ENCODE peak calls at places on chromosomes 6 and 20, in four cellular contexts. One of them, this sample, is unnamed.

GRCh38 chr6:112218563-112218962 is 35.8 kb downstream of the LAMA4 start:
- DNase-seq in H1: no peak
- DNase-seq in GM12878: no peak
- DNase-seq in K562: no peak
- DNase-seq in this sample: no peak

GRCh38 chr6:154921482-154921881 is 73.6 kb upstream of the TIAM2 start:
- DNase-seq in H1: no peak
- DNase-seq in GM12878: no peak
- DNase-seq in K562: no peak
- DNase-seq in this sample: no peak

GRCh38 chr6:125835221-125835744 is 44.5 kb downstream of the NCOA7 start:
- DNase-seq in H1: no peak
- DNase-seq in GM12878: no peak
- DNase-seq in K562: no peak
- DNase-seq in this sample: no peak

GRCh38 chr6:157885211-157885788 is 62.3 kb downstream of the SNX9 start:
- DNase-seq in H1: no peak
- DNase-seq in GM12878: no peak
- DNase-seq in K562: no peak
- DNase-seq in this sample: no peak

GRCh38 chr20:856361-856775 is 22.9 kb downstream of the FAM110A start:
- DNase-seq in H1: no peak
- DNase-seq in GM12878: no peak
- DNase-seq in K562: no peak
- DNase-seq in this sample: no peak

GRCh38 chr6:11766589-11767450 is 11.8 kb downstream of the ADTRP start:
- DNase-seq in H1: no peak
- DNase-seq in GM12878: no peak
- DNase-seq in K562: no peak
- DNase-seq in this sample: no peak

GRCh38 chr20:15945301-15945700 is 627.9 kb downstream of the KIF16B start:
- DNase-seq in H1: no peak
- DNase-seq in GM12878: no peak
- DNase-seq in K562: no peak
- DNase-seq in this sample: no peak

GRCh38 chr20:11952621-11953020 is 34.9 kb downstream of the BTBD3 start:
- DNase-seq in H1: no peak
- DNase-seq in GM12878: no peak
- DNase-seq in K562: no peak
- DNase-seq in this sample: no peak

GRCh38 chr6:100475554-100476325 is 11.0 kb upstream of the SIM1 start:
- DNase-seq in H1: no peak
- DNase-seq in GM12878: peak
- DNase-seq in K562: no peak
- DNase-seq in this sample: no peak

GRCh38 chr20:1301031-1301529 is 27.9 kb downstream of the SDCBP2 start:
- DNase-seq in H1: no peak
- DNase-seq in GM12878: no peak
- DNase-seq in K562: peak
- DNase-seq in this sample: no peak

GRCh38 chr20:10443936-10444335 is 8.8 kb downstream of the SLX4IP start:
- DNase-seq in H1: no peak
- DNase-seq in GM12878: no peak
- DNase-seq in K562: no peak
- DNase-seq in this sample: no peak

GRCh38 chr20:16459019-16459700 is 114.1 kb downstream of the KIF16B start:
- DNase-seq in H1: no peak
- DNase-seq in GM12878: no peak
- DNase-seq in K562: no peak
- DNase-seq in this sample: no peak

GRCh38 chr20:47724398-47724797 is 60.9 kb downstream of the SULF2 start:
- DNase-seq in H1: no peak
- DNase-seq in GM12878: no peak
- DNase-seq in K562: no peak
- DNase-seq in this sample: no peak

GRCh38 chr6:54813901-54814300 is 32.7 kb upstream of the FAM83B start:
- DNase-seq in H1: no peak
- DNase-seq in GM12878: no peak
- DNase-seq in K562: no peak
- DNase-seq in this sample: no peak

GRCh38 chr20:47355489-47356219 is 845 bp downstream of the ZMYND8 start:
- DNase-seq in H1: no peak
- DNase-seq in GM12878: no peak
- DNase-seq in K562: no peak
- DNase-seq in this sample: no peak

GRCh38 chr6:116444092-116444491 is 17.1 kb upstream of the CALHM6 start:
- DNase-seq in H1: no peak
- DNase-seq in GM12878: no peak
- DNase-seq in K562: peak
- DNase-seq in this sample: peak

GRCh38 chr20:6026051-6026450 is 27.8 kb downstream of the LRRN4 start:
- DNase-seq in H1: no peak
- DNase-seq in GM12878: no peak
- DNase-seq in K562: no peak
- DNase-seq in this sample: no peak

GRCh38 chr6:16669227-16669626 is 92.0 kb downstream of the ATXN1 start:
- DNase-seq in H1: no peak
- DNase-seq in GM12878: no peak
- DNase-seq in K562: no peak
- DNase-seq in this sample: no peak

GRCh38 chr6:27810768-27811298 is 101.4 kb downstream of the OR2B2 start:
- DNase-seq in H1: no peak
- DNase-seq in GM12878: no peak
- DNase-seq in K562: no peak
- DNase-seq in this sample: no peak

GRCh38 chr6:165096209-165096608 is 213.2 kb downstream of the C6orf118 start:
- DNase-seq in H1: no peak
- DNase-seq in GM12878: no peak
- DNase-seq in K562: no peak
- DNase-seq in this sample: no peak

GRCh38 chr6:75481936-75482593 is 11.5 kb downstream of the FILIP1 start:
- DNase-seq in H1: no peak
- DNase-seq in GM12878: no peak
- DNase-seq in K562: no peak
- DNase-seq in this sample: no peak

DNA sequence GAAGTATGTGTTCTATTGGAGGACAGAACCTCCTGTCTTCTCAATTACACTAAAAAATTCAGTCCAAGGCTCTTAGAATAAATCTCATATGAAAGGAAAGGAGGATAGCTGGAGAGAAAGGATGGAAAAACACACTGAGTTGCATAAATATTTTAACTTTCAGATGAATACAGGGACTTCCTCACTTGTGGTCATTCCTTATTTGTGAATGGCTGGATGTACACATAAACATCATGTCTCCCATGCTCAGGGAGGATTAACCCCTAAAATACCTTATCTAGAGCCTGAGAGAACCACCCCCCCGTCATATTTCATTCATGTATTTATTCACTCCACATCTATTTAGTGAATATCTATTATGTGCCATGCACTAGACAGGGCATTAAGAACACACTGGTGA is 217.6 kb upstream of the CITED2 start:
- DNase-seq in H1: no peak
- DNase-seq in GM12878: no peak
- DNase-seq in K562: no peak
- DNase-seq in this sample: no peak
- TF ChIP-seq CHD2 in H1: no peak
- TF ChIP-seq CHD2 in GM12878: no peak
- TF ChIP-seq CHD2 in K562: no peak
- TF ChIP-seq CHD2 in this sample: no peak

GRCh38 chr20:25325997-25326396 is 64.6 kb downstream of the ABHD12 start:
- DNase-seq in H1: no peak
- DNase-seq in GM12878: no peak
- DNase-seq in K562: no peak
- DNase-seq in this sample: no peak
- TF ChIP-seq MAX in H1: no peak
- TF ChIP-seq MAX in GM12878: no peak
- TF ChIP-seq MAX in K562: no peak
- TF ChIP-seq MAX in this sample: no peak

DNA sequence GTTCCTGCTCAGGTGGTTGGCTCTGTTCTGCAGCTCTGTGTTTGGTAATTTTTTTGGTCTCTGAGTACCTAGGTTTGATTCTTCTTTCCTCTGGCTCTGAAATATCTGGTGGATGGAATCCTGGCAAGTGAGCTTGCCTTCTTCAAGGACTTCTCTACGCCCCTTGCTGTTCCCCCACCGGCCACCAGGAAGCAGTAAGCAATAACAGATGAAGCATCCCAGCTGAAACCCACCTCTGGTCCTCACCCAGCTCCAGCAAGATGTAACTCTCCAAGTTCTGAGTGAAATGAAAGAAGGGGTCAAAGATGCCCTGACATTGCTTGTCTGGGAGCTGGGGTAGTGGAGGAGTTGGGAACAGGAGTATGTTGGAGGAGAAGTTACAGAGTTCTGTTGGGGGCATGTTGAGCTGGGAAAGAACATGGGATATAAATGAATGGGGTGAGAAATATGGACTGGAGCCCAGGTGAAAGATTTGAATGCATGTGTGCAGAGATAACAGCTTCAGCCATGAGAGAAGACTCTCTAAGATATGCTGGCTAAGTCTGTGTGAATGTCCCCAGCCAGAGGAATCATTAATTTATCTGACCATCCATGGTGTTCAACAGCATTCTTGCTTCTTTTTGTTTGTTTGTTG is 51.3 kb upstream of the GLP1R start:
- DNase-seq in H1: peak
- DNase-seq in GM12878: no peak
- DNase-seq in K562: peak
- DNase-seq in this sample: peak
- TF ChIP-seq NRF1 in H1: no peak
- TF ChIP-seq NRF1 in GM12878: no peak
- TF ChIP-seq NRF1 in K562: no peak
- TF ChIP-seq NRF1 in this sample: no peak

DNA sequence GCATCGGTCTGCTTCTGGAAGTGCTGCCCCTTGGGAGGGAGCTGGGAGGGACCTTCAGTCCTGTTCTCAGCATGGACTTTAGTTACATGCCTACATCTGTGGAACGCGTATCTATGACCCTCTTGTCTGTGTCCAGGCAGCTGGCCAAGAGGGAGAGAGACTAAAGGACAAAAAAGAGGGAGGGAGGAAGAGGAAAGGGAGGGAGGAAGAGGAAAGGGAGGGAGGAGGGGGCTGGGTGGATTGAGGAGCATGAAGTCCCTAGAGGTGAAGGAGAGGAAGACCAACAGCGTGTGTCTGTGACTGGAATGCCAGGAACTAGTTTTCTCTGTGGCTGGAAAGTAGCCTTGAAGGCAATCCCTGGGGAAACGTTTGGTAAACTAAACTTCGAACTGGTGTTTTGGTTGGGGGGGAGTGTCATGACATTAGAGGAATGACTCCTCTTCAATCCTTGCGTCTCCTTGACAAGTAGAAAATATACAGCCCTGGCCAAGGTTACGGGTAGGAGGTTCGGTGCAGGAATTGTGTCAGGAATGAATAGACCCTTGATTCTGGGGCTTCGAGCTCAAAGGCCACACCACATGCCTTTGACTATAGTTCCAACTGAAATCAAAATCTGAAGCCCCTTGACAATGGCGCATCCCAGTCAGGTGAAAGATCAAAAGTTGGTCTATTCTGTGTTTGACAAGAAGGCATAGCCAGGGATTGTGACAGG is 52.0 kb upstream of the PLEKHG1 start:
- DNase-seq in H1: no peak
- DNase-seq in GM12878: no peak
- DNase-seq in K562: no peak
- DNase-seq in this sample: no peak
- TF ChIP-seq CHD2 in H1: no peak
- TF ChIP-seq CHD2 in GM12878: no peak
- TF ChIP-seq CHD2 in K562: no peak
- TF ChIP-seq CHD2 in this sample: no peak

DNA sequence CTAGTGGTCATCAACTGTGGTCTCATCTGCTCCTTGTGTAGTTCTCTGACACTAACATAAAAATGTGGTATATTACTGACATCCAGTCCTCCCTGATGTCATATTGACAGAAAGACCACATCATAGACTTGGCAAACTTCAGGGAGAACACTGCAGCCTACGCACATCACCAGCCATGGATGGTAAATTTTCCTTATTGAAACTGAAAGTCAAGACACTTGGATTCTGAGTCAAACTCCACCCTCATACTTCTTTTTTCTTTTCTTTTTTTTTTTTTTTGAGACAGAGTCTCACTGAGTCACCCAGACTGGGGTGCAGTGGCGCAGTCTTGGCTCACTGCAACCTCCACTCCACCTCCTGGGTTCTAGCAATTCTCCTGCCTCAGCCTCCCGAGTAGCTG is 25.4 kb downstream of the NDRG3 start:
- DNase-seq in H1: no peak
- DNase-seq in GM12878: no peak
- DNase-seq in K562: no peak
- DNase-seq in this sample: no peak
- TF ChIP-seq MAX in H1: no peak
- TF ChIP-seq MAX in GM12878: no peak
- TF ChIP-seq MAX in K562: no peak
- TF ChIP-seq MAX in this sample: no peak

GRCh38 chr6:2962636-2963035 is 8.7 kb downstream of the SERPINB6 start:
- DNase-seq in H1: no peak
- DNase-seq in GM12878: no peak
- DNase-seq in K562: no peak
- DNase-seq in this sample: no peak

GRCh38 chr6:2961971-2962370 is 9.4 kb downstream of the SERPINB6 start:
- DNase-seq in H1: no peak
- DNase-seq in GM12878: no peak
- DNase-seq in K562: peak
- DNase-seq in this sample: no peak

GRCh38 chr6:2966347-2966746 is 5.0 kb downstream of the SERPINB6 start:
- DNase-seq in H1: no peak
- DNase-seq in GM12878: no peak
- DNase-seq in K562: no peak
- DNase-seq in this sample: no peak

GRCh38 chr6:2963756-2964155 is 7.6 kb downstream of the SERPINB6 start:
- DNase-seq in H1: no peak
- DNase-seq in GM12878: no peak
- DNase-seq in K562: no peak
- DNase-seq in this sample: no peak

DNA sequence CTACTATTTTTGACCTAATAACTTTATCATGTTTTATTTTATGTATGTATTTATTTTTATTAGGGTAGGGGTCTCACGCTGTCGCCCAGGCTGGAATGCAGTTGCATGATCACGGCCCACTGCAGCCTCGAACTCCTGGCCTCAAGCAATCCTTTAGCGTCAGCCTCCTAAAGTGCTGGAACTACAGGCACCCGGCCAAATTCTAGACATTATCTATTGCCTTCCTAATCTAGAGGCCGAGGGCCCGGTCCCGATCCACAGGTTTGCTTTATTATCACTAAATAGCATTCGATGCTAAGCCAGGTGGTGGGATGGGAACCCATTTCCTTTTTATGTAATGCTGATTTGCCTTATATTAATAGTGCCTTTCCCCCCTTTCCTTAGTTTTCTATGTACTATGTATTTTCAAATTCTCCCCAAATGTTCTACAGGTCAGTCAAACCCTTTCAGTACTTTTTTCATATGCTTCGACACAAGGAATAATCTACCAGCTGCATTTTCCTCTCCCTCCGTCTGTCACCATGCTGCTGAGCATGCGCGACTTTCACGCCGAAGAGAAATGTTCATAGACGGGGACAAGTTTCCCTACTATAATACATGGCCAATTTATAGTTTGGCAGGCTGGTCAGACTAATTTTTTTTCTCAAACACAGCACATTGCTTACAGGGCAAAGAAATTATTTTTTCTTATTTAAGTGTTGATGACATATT is 6.4 kb downstream of the SERPINB6 start:
- DNase-seq in H1: no peak
- DNase-seq in GM12878: no peak
- DNase-seq in K562: no peak
- DNase-seq in this sample: no peak
- TF ChIP-seq NRF1 in H1: no peak
- TF ChIP-seq NRF1 in GM12878: no peak
- TF ChIP-seq NRF1 in K562: peak
- TF ChIP-seq NRF1 in this sample: no peak